ENCODE peak calls at places on chromosomes 3 and 15, in eight cellular contexts. One of them, this sample, is unnamed.

GRCh38 chr3:152263711-152264110 is 5.0 kb upstream of the MBNL1 start:
- DNase-seq in endodermal cell: no peak
- DNase-seq in esophagus muscularis mucosa: no peak
- DNase-seq in K562: no peak
- DNase-seq in RWPE2: no peak
- DNase-seq in thyroid gland: no peak
- DNase-seq in neural progenitor cell: no peak
- DNase-seq in NB4: no peak
- DNase-seq in this sample: no peak

GRCh38 chr3:179750720-179751328 is 98.0 kb downstream of the USP13 start:
- DNase-seq in endodermal cell: no peak
- DNase-seq in esophagus muscularis mucosa: no peak
- DNase-seq in K562: no peak
- DNase-seq in RWPE2: no peak
- DNase-seq in thyroid gland: no peak
- DNase-seq in neural progenitor cell: peak; percentile 46
- DNase-seq in NB4: peak; percentile 11
- DNase-seq in this sample: no peak

GRCh38 chr3:100796556-100796955 is 87.3 kb downstream of the TFG start:
- DNase-seq in endodermal cell: no peak
- DNase-seq in esophagus muscularis mucosa: no peak
- DNase-seq in K562: no peak
- DNase-seq in RWPE2: no peak
- DNase-seq in thyroid gland: no peak
- DNase-seq in neural progenitor cell: peak; percentile 11
- DNase-seq in NB4: peak; percentile 25
- DNase-seq in this sample: no peak

GRCh38 chr3:151403246-151403645 is 18.7 kb upstream of the P2RY12 start:
- DNase-seq in endodermal cell: no peak
- DNase-seq in esophagus muscularis mucosa: no peak
- DNase-seq in K562: no peak
- DNase-seq in RWPE2: no peak
- DNase-seq in thyroid gland: no peak
- DNase-seq in neural progenitor cell: no peak
- DNase-seq in NB4: no peak
- DNase-seq in this sample: no peak

GRCh38 chr3:132418916-132419315 is 1.6 kb downstream of the DNAJC13 start:
- DNase-seq in endodermal cell: no peak
- DNase-seq in esophagus muscularis mucosa: no peak
- DNase-seq in K562: no peak
- DNase-seq in RWPE2: no peak
- DNase-seq in thyroid gland: no peak
- DNase-seq in neural progenitor cell: no peak
- DNase-seq in NB4: peak; percentile 57
- DNase-seq in this sample: no peak

GRCh38 chr3:123072564-123072963 is 5.7 kb downstream of the PDIA5 start:
- DNase-seq in endodermal cell: no peak
- DNase-seq in esophagus muscularis mucosa: no peak
- DNase-seq in K562: no peak
- DNase-seq in RWPE2: no peak
- DNase-seq in thyroid gland: no peak
- DNase-seq in neural progenitor cell: no peak
- DNase-seq in NB4: peak; percentile 57
- DNase-seq in this sample: no peak

GRCh38 chr3:186693843-186694242 is 23.3 kb upstream of the KNG1 start:
- DNase-seq in endodermal cell: no peak
- DNase-seq in esophagus muscularis mucosa: no peak
- DNase-seq in K562: no peak
- DNase-seq in RWPE2: no peak
- DNase-seq in thyroid gland: no peak
- DNase-seq in neural progenitor cell: no peak
- DNase-seq in NB4: no peak
- DNase-seq in this sample: no peak

GRCh38 chr3:14297305-14297704 is 105.1 kb upstream of the SLC6A6 start:
- DNase-seq in endodermal cell: no peak
- DNase-seq in esophagus muscularis mucosa: no peak
- DNase-seq in K562: no peak
- DNase-seq in RWPE2: no peak
- DNase-seq in thyroid gland: peak; percentile 59
- DNase-seq in neural progenitor cell: no peak
- DNase-seq in NB4: no peak
- DNase-seq in this sample: no peak

GRCh38 chr3:135970500-135971116 is 5.1 kb downstream of the PPP2R3A start:
- DNase-seq in endodermal cell: no peak
- DNase-seq in esophagus muscularis mucosa: no peak
- DNase-seq in K562: no peak
- DNase-seq in RWPE2: no peak
- DNase-seq in thyroid gland: no peak
- DNase-seq in neural progenitor cell: no peak
- DNase-seq in NB4: peak; percentile 26
- DNase-seq in this sample: no peak

GRCh38 chr15:92747047-92747446 is 91.5 kb upstream of the FAM174B start:
- DNase-seq in endodermal cell: peak; percentile 50
- DNase-seq in esophagus muscularis mucosa: no peak
- DNase-seq in K562: no peak
- DNase-seq in RWPE2: no peak
- DNase-seq in thyroid gland: no peak
- DNase-seq in neural progenitor cell: no peak
- DNase-seq in NB4: no peak
- DNase-seq in this sample: no peak

GRCh38 chr3:1439395-1439794 is 346.6 kb downstream of the CNTN6 start:
- DNase-seq in endodermal cell: peak; percentile 85
- DNase-seq in esophagus muscularis mucosa: no peak
- DNase-seq in K562: no peak
- DNase-seq in RWPE2: no peak
- DNase-seq in thyroid gland: peak; percentile 5
- DNase-seq in neural progenitor cell: peak; percentile 22
- DNase-seq in NB4: peak; percentile 33
- DNase-seq in this sample: no peak

GRCh38 chr15:90419738-90420487 is 31.9 kb downstream of the IQGAP1 start:
- DNase-seq in endodermal cell: no peak
- DNase-seq in esophagus muscularis mucosa: no peak
- DNase-seq in K562: no peak
- DNase-seq in RWPE2: no peak
- DNase-seq in thyroid gland: no peak
- DNase-seq in neural progenitor cell: no peak
- DNase-seq in NB4: no peak
- DNase-seq in this sample: no peak

GRCh38 chr3:114674041-114674440 is 380.2 kb downstream of the TIGIT start:
- DNase-seq in endodermal cell: no peak
- DNase-seq in esophagus muscularis mucosa: no peak
- DNase-seq in K562: no peak
- DNase-seq in RWPE2: no peak
- DNase-seq in thyroid gland: no peak
- DNase-seq in neural progenitor cell: no peak
- DNase-seq in NB4: no peak
- DNase-seq in this sample: no peak

GRCh38 chr3:49715611-49716121 is 3.8 kb downstream of the AMIGO3 start:
- DNase-seq in endodermal cell: no peak
- DNase-seq in esophagus muscularis mucosa: no peak
- DNase-seq in K562: no peak
- DNase-seq in RWPE2: no peak
- DNase-seq in thyroid gland: no peak
- DNase-seq in neural progenitor cell: no peak
- DNase-seq in NB4: no peak
- DNase-seq in this sample: peak; percentile 39

GRCh38 chr3:161014997-161015749 is 90.0 kb downstream of the B3GALNT1 start:
- DNase-seq in endodermal cell: no peak
- DNase-seq in esophagus muscularis mucosa: no peak
- DNase-seq in K562: no peak
- DNase-seq in RWPE2: no peak
- DNase-seq in thyroid gland: no peak
- DNase-seq in neural progenitor cell: peak; percentile 11
- DNase-seq in NB4: no peak
- DNase-seq in this sample: no peak

GRCh38 chr3:22353126-22353525 is 602.1 kb upstream of the ZNF385D start:
- DNase-seq in endodermal cell: no peak
- DNase-seq in esophagus muscularis mucosa: no peak
- DNase-seq in K562: no peak
- DNase-seq in RWPE2: no peak
- DNase-seq in thyroid gland: no peak
- DNase-seq in neural progenitor cell: no peak
- DNase-seq in NB4: no peak
- DNase-seq in this sample: no peak

GRCh38 chr15:85854345-85855097 is 59.8 kb upstream of the KLHL25 start:
- DNase-seq in endodermal cell: peak; percentile 82
- DNase-seq in esophagus muscularis mucosa: no peak
- DNase-seq in K562: peak; percentile 68
- DNase-seq in RWPE2: no peak
- DNase-seq in thyroid gland: peak; percentile 26
- DNase-seq in neural progenitor cell: peak; percentile 76
- DNase-seq in NB4: peak; percentile 71
- DNase-seq in this sample: no peak

GRCh38 chr3:40875581-40875980 is 323.7 kb upstream of the CTNNB1 start:
- DNase-seq in endodermal cell: peak; percentile 72
- DNase-seq in esophagus muscularis mucosa: no peak
- DNase-seq in K562: no peak
- DNase-seq in RWPE2: no peak
- DNase-seq in thyroid gland: no peak
- DNase-seq in neural progenitor cell: no peak
- DNase-seq in NB4: no peak
- DNase-seq in this sample: no peak

GRCh38 chr15:94930441-94930840 is 699.1 kb downstream of the MCTP2 start:
- DNase-seq in endodermal cell: no peak
- DNase-seq in esophagus muscularis mucosa: no peak
- DNase-seq in K562: no peak
- DNase-seq in RWPE2: no peak
- DNase-seq in thyroid gland: no peak
- DNase-seq in neural progenitor cell: no peak
- DNase-seq in NB4: no peak
- DNase-seq in this sample: no peak

GRCh38 chr15:40932146-40932545 is 3.0 kb downstream of the DLL4 start:
- DNase-seq in endodermal cell: no peak
- DNase-seq in esophagus muscularis mucosa: no peak
- DNase-seq in K562: no peak
- DNase-seq in RWPE2: peak; percentile 66
- DNase-seq in thyroid gland: no peak
- DNase-seq in neural progenitor cell: no peak
- DNase-seq in NB4: peak; percentile 89
- DNase-seq in this sample: no peak

GRCh38 chr3:58999134-58999778 is 50.6 kb downstream of the CFAP20DC start:
- DNase-seq in endodermal cell: no peak
- DNase-seq in esophagus muscularis mucosa: no peak
- DNase-seq in K562: peak; percentile 11
- DNase-seq in RWPE2: no peak
- DNase-seq in thyroid gland: no peak
- DNase-seq in neural progenitor cell: no peak
- DNase-seq in NB4: no peak
- DNase-seq in this sample: no peak

GRCh38 chr3:118942651-118943050 is 92.0 kb downstream of the IGSF11 start:
- DNase-seq in endodermal cell: peak; percentile 44
- DNase-seq in esophagus muscularis mucosa: no peak
- DNase-seq in K562: peak; percentile 15
- DNase-seq in RWPE2: no peak
- DNase-seq in thyroid gland: no peak
- DNase-seq in neural progenitor cell: no peak
- DNase-seq in NB4: no peak
- DNase-seq in this sample: no peak

GRCh38 chr15:59993950-59994401 is 10.1 kb upstream of the FOXB1 start:
- DNase-seq in endodermal cell: peak; percentile 90
- DNase-seq in esophagus muscularis mucosa: no peak
- DNase-seq in K562: no peak
- DNase-seq in RWPE2: no peak
- DNase-seq in thyroid gland: no peak
- DNase-seq in neural progenitor cell: peak; percentile 77
- DNase-seq in NB4: peak; percentile 39
- DNase-seq in this sample: no peak

GRCh38 chr3:143120716-143121239 is 1.2 kb downstream of the CHST2 start:
- DNase-seq in endodermal cell: peak; percentile 74
- DNase-seq in esophagus muscularis mucosa: no peak
- DNase-seq in K562: peak; percentile 40
- DNase-seq in RWPE2: no peak
- DNase-seq in thyroid gland: peak; percentile 45
- DNase-seq in neural progenitor cell: peak; percentile 65
- DNase-seq in NB4: peak; percentile 67
- DNase-seq in this sample: no peak
- TF ChIP-seq CTCF in endodermal cell: no peak
- TF ChIP-seq CTCF in esophagus muscularis mucosa: no peak
- TF ChIP-seq CTCF in K562: peak; percentile 15
- TF ChIP-seq CTCF in RWPE2: peak; percentile 60
- TF ChIP-seq CTCF in thyroid gland: no peak
- TF ChIP-seq CTCF in neural progenitor cell: no peak
- TF ChIP-seq CTCF in NB4: no peak
- TF ChIP-seq CTCF in this sample: no peak

GRCh38 chr15:68210821-68211655 is 5.9 kb upstream of the CALML4 start:
- DNase-seq in endodermal cell: peak; percentile 94
- DNase-seq in esophagus muscularis mucosa: no peak
- DNase-seq in K562: peak; percentile 67
- DNase-seq in RWPE2: peak; percentile 79
- DNase-seq in thyroid gland: peak; percentile 54
- DNase-seq in neural progenitor cell: peak; percentile 82
- DNase-seq in NB4: peak; percentile 63
- DNase-seq in this sample: peak; percentile 65
- TF ChIP-seq CTCF in endodermal cell: peak; percentile 93
- TF ChIP-seq CTCF in esophagus muscularis mucosa: peak; percentile 98
- TF ChIP-seq CTCF in K562: peak; percentile 68
- TF ChIP-seq CTCF in RWPE2: peak; percentile 88
- TF ChIP-seq CTCF in thyroid gland: peak; percentile 42
- TF ChIP-seq CTCF in neural progenitor cell: peak; percentile 86
- TF ChIP-seq CTCF in NB4: peak; percentile 72
- TF ChIP-seq CTCF in this sample: peak; percentile 97

DNA sequence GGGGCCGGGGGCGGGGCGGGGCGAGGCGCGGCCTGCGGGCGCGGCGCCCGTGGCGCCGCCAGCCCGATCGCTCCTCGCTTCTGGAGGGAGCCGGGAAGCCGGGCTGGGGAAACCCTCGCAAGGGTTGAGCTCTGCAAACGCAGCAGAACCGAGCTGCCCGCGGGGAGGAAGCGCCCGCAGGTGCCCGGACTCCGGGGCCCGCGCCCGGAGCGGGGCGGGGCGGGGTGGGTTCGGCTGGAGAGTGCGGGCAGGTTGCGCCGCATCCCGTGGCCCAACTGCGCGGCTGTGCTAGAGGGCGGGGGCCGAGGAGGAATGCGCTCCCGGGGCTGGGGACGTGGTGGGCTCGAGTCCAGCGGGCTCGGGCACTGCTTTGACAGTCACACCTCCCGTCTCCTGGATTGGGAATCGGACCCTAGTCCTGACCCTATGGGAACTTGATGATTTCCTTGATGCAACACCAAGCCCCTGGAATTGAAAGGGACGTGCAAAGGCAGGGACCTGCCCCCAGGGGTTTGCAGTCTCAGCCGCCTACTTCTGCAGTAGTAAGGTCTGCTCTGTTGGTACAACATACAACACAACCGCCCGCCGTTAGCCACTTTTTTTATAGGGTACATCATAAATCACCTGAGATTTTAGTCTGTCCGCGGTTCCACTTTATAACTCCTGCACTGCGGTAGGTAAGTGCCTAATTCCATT is 34.3 kb downstream of the ZBTB38 start:
- DNase-seq in endodermal cell: peak; percentile 87
- DNase-seq in esophagus muscularis mucosa: no peak
- DNase-seq in K562: no peak
- DNase-seq in RWPE2: no peak
- DNase-seq in thyroid gland: peak; percentile 76
- DNase-seq in neural progenitor cell: peak; percentile 82
- DNase-seq in NB4: peak; percentile 50
- DNase-seq in this sample: no peak
- TF ChIP-seq CTCF in endodermal cell: peak; percentile 32
- TF ChIP-seq CTCF in esophagus muscularis mucosa: peak; percentile 11
- TF ChIP-seq CTCF in K562: no peak
- TF ChIP-seq CTCF in RWPE2: no peak
- TF ChIP-seq CTCF in thyroid gland: no peak
- TF ChIP-seq CTCF in neural progenitor cell: no peak
- TF ChIP-seq CTCF in NB4: no peak
- TF ChIP-seq CTCF in this sample: no peak

GRCh38 chr3:167734498-167735232 is at the start of gene PDCD10:
- DNase-seq in endodermal cell: peak; percentile 99
- DNase-seq in esophagus muscularis mucosa: peak; percentile 99
- DNase-seq in K562: peak; percentile 81
- DNase-seq in RWPE2: peak; percentile 99
- DNase-seq in thyroid gland: peak; percentile 99
- DNase-seq in neural progenitor cell: peak; percentile 99
- DNase-seq in NB4: peak; percentile 98
- DNase-seq in this sample: peak; percentile 96
- TF ChIP-seq CTCF in endodermal cell: no peak
- TF ChIP-seq CTCF in esophagus muscularis mucosa: no peak
- TF ChIP-seq CTCF in K562: no peak
- TF ChIP-seq CTCF in RWPE2: no peak
- TF ChIP-seq CTCF in thyroid gland: no peak
- TF ChIP-seq CTCF in neural progenitor cell: no peak
- TF ChIP-seq CTCF in NB4: no peak
- TF ChIP-seq CTCF in this sample: no peak